ENCODE peak calls at places on chromosomes 13 and 19, in ten cellular contexts. One of them, this sample, is unnamed.

GRCh38 chr19:18733196-18733647 is 49.7 kb downstream of the CRTC1 start:
- DNase-seq in stomach: peak
- DNase-seq in thyroid gland: peak
- DNase-seq in ovary: peak
- DNase-seq in lower leg skin: no peak
- DNase-seq in uterus: peak
- DNase-seq in IMR-90: peak
- DNase-seq in adrenal gland: no peak
- DNase-seq in GM12878: no peak
- DNase-seq in A549: no peak
- DNase-seq in this sample: no peak

GRCh38 chr19:35459414-35460082 is 11.5 kb downstream of the FFAR2 start:
- DNase-seq in stomach: peak
- DNase-seq in thyroid gland: peak
- DNase-seq in ovary: peak
- DNase-seq in lower leg skin: no peak
- DNase-seq in uterus: peak
- DNase-seq in IMR-90: no peak
- DNase-seq in adrenal gland: peak
- DNase-seq in GM12878: no peak
- DNase-seq in A549: no peak
- DNase-seq in this sample: peak

GRCh38 chr19:58091251-58091995 is 6.6 kb downstream of the ZSCAN18 start:
- DNase-seq in stomach: no peak
- DNase-seq in thyroid gland: no peak
- DNase-seq in ovary: no peak
- DNase-seq in lower leg skin: no peak
- DNase-seq in uterus: no peak
- DNase-seq in IMR-90: no peak
- DNase-seq in adrenal gland: no peak
- DNase-seq in GM12878: no peak
- DNase-seq in A549: no peak
- DNase-seq in this sample: no peak

GRCh38 chr13:85638265-85638664 is 161.0 kb downstream of the SLITRK6 start:
- DNase-seq in stomach: no peak
- DNase-seq in thyroid gland: no peak
- DNase-seq in ovary: no peak
- DNase-seq in lower leg skin: peak
- DNase-seq in uterus: no peak
- DNase-seq in IMR-90: no peak
- DNase-seq in adrenal gland: no peak
- DNase-seq in GM12878: no peak
- DNase-seq in A549: no peak
- DNase-seq in this sample: no peak

GRCh38 chr13:52737451-52737850 is 2.2 kb downstream of the CNMD start:
- DNase-seq in stomach: no peak
- DNase-seq in thyroid gland: no peak
- DNase-seq in ovary: no peak
- DNase-seq in lower leg skin: no peak
- DNase-seq in uterus: no peak
- DNase-seq in IMR-90: no peak
- DNase-seq in adrenal gland: no peak
- DNase-seq in GM12878: no peak
- DNase-seq in A549: no peak
- DNase-seq in this sample: no peak

GRCh38 chr13:98222081-98222554 is 45.0 kb upstream of the RNF113B start:
- DNase-seq in stomach: peak
- DNase-seq in thyroid gland: no peak
- DNase-seq in ovary: no peak
- DNase-seq in lower leg skin: no peak
- DNase-seq in uterus: no peak
- DNase-seq in IMR-90: peak
- DNase-seq in adrenal gland: no peak
- DNase-seq in GM12878: no peak
- DNase-seq in A549: no peak
- DNase-seq in this sample: no peak

GRCh38 chr19:11191273-11191755 is 6.0 kb downstream of the KANK2 start:
- DNase-seq in stomach: peak
- DNase-seq in thyroid gland: peak
- DNase-seq in ovary: peak
- DNase-seq in lower leg skin: peak
- DNase-seq in uterus: peak
- DNase-seq in IMR-90: peak
- DNase-seq in adrenal gland: peak
- DNase-seq in GM12878: no peak
- DNase-seq in A549: peak
- DNase-seq in this sample: no peak

GRCh38 chr13:98195054-98195791 is 18.2 kb upstream of the RNF113B start:
- DNase-seq in stomach: peak
- DNase-seq in thyroid gland: no peak
- DNase-seq in ovary: no peak
- DNase-seq in lower leg skin: peak
- DNase-seq in uterus: no peak
- DNase-seq in IMR-90: no peak
- DNase-seq in adrenal gland: no peak
- DNase-seq in GM12878: no peak
- DNase-seq in A549: no peak
- DNase-seq in this sample: peak

GRCh38 chr13:48178126-48178525 is 54.9 kb upstream of the ITM2B start:
- DNase-seq in stomach: no peak
- DNase-seq in thyroid gland: no peak
- DNase-seq in ovary: no peak
- DNase-seq in lower leg skin: no peak
- DNase-seq in uterus: no peak
- DNase-seq in IMR-90: no peak
- DNase-seq in adrenal gland: no peak
- DNase-seq in GM12878: no peak
- DNase-seq in A549: no peak
- DNase-seq in this sample: no peak

GRCh38 chr19:58518261-58519086 is 1.1 kb downstream of the ZBTB45 start:
- DNase-seq in stomach: no peak
- DNase-seq in thyroid gland: no peak
- DNase-seq in ovary: peak
- DNase-seq in lower leg skin: no peak
- DNase-seq in uterus: no peak
- DNase-seq in IMR-90: no peak
- DNase-seq in adrenal gland: no peak
- DNase-seq in GM12878: no peak
- DNase-seq in A549: no peak
- DNase-seq in this sample: no peak

GRCh38 chr19:42635233-42635539 is 40.5 kb upstream of the CEACAM8 start:
- DNase-seq in stomach: no peak
- DNase-seq in thyroid gland: no peak
- DNase-seq in ovary: no peak
- DNase-seq in lower leg skin: no peak
- DNase-seq in uterus: no peak
- DNase-seq in IMR-90: no peak
- DNase-seq in adrenal gland: no peak
- DNase-seq in GM12878: no peak
- DNase-seq in A549: no peak
- DNase-seq in this sample: no peak
- TF ChIP-seq CTCF in stomach: no peak
- TF ChIP-seq CTCF in thyroid gland: no peak
- TF ChIP-seq CTCF in ovary: no peak
- TF ChIP-seq CTCF in lower leg skin: no peak
- TF ChIP-seq CTCF in uterus: no peak
- TF ChIP-seq CTCF in IMR-90: no peak
- TF ChIP-seq CTCF in adrenal gland: no peak
- TF ChIP-seq CTCF in GM12878: no peak
- TF ChIP-seq CTCF in A549: no peak
- TF ChIP-seq CTCF in this sample: no peak

GRCh38 chr19:5696196-5697021 is 6.3 kb downstream of the RPL36 start:
- DNase-seq in stomach: no peak
- DNase-seq in thyroid gland: no peak
- DNase-seq in ovary: no peak
- DNase-seq in lower leg skin: peak
- DNase-seq in uterus: no peak
- DNase-seq in IMR-90: no peak
- DNase-seq in adrenal gland: no peak
- DNase-seq in GM12878: no peak
- DNase-seq in A549: no peak
- DNase-seq in this sample: no peak
- TF ChIP-seq POLR2A in stomach: no peak
- TF ChIP-seq POLR2A in thyroid gland: no peak
- TF ChIP-seq POLR2A in ovary: no peak
- TF ChIP-seq POLR2A in lower leg skin: no peak
- TF ChIP-seq POLR2A in uterus: no peak
- TF ChIP-seq POLR2A in IMR-90: no peak
- TF ChIP-seq POLR2A in adrenal gland: no peak
- TF ChIP-seq POLR2A in GM12878: peak
- TF ChIP-seq POLR2A in A549: no peak
- TF ChIP-seq POLR2A in this sample: no peak

GRCh38 chr13:26600345-26600761 is 42.9 kb downstream of the WASF3 start:
- DNase-seq in stomach: no peak
- DNase-seq in thyroid gland: no peak
- DNase-seq in ovary: no peak
- DNase-seq in lower leg skin: no peak
- DNase-seq in uterus: peak
- DNase-seq in IMR-90: peak
- DNase-seq in adrenal gland: no peak
- DNase-seq in GM12878: no peak
- DNase-seq in A549: no peak
- DNase-seq in this sample: no peak

GRCh38 chr13:26596458-26596857 is 39.0 kb downstream of the WASF3 start:
- DNase-seq in stomach: no peak
- DNase-seq in thyroid gland: no peak
- DNase-seq in ovary: no peak
- DNase-seq in lower leg skin: no peak
- DNase-seq in uterus: no peak
- DNase-seq in IMR-90: no peak
- DNase-seq in adrenal gland: no peak
- DNase-seq in GM12878: no peak
- DNase-seq in A549: no peak
- DNase-seq in this sample: no peak

GRCh38 chr13:26599885-26600284 is 42.4 kb downstream of the WASF3 start:
- DNase-seq in stomach: no peak
- DNase-seq in thyroid gland: no peak
- DNase-seq in ovary: no peak
- DNase-seq in lower leg skin: no peak
- DNase-seq in uterus: no peak
- DNase-seq in IMR-90: no peak
- DNase-seq in adrenal gland: no peak
- DNase-seq in GM12878: no peak
- DNase-seq in A549: no peak
- DNase-seq in this sample: no peak

GRCh38 chr13:26601669-26602068 is 44.2 kb downstream of the WASF3 start:
- DNase-seq in stomach: no peak
- DNase-seq in thyroid gland: no peak
- DNase-seq in ovary: no peak
- DNase-seq in lower leg skin: no peak
- DNase-seq in uterus: no peak
- DNase-seq in IMR-90: peak
- DNase-seq in adrenal gland: no peak
- DNase-seq in GM12878: peak
- DNase-seq in A549: no peak
- DNase-seq in this sample: no peak

DNA sequence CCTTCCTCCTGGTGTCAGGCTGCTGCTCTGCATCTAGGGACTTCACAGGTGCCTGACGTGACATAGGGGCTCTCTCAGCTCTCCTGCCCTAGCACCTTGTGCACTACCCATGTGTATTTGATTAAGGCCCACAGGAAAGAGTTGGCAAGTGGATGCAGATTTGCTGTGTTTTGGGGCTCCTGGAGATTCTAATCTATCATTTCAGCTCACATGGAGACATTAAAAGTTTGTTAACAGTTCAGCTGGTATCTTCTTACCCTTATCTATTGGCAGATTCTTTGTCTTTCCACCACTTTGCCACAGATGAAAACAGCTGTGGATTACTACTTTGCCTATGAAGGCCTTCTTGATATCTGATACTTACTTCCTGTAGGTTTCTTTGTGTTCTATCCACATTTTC is 41.9 kb downstream of the WASF3 start:
- DNase-seq in stomach: no peak
- DNase-seq in thyroid gland: no peak
- DNase-seq in ovary: no peak
- DNase-seq in lower leg skin: no peak
- DNase-seq in uterus: no peak
- DNase-seq in IMR-90: no peak
- DNase-seq in adrenal gland: no peak
- DNase-seq in GM12878: no peak
- DNase-seq in A549: no peak
- DNase-seq in this sample: no peak
- TF ChIP-seq CTCF in stomach: no peak
- TF ChIP-seq CTCF in thyroid gland: no peak
- TF ChIP-seq CTCF in ovary: no peak
- TF ChIP-seq CTCF in lower leg skin: no peak
- TF ChIP-seq CTCF in uterus: no peak
- TF ChIP-seq CTCF in IMR-90: no peak
- TF ChIP-seq CTCF in adrenal gland: no peak
- TF ChIP-seq CTCF in GM12878: no peak
- TF ChIP-seq CTCF in A549: no peak
- TF ChIP-seq CTCF in this sample: no peak

GRCh38 chr19:45005787-45006186 is 4.5 kb downstream of the RELB start:
- DNase-seq in stomach: peak
- DNase-seq in thyroid gland: no peak
- DNase-seq in ovary: no peak
- DNase-seq in lower leg skin: no peak
- DNase-seq in uterus: no peak
- DNase-seq in IMR-90: no peak
- DNase-seq in adrenal gland: no peak
- DNase-seq in GM12878: no peak
- DNase-seq in A549: no peak
- DNase-seq in this sample: no peak
- TF ChIP-seq POLR2A in stomach: no peak
- TF ChIP-seq POLR2A in thyroid gland: no peak
- TF ChIP-seq POLR2A in ovary: no peak
- TF ChIP-seq POLR2A in lower leg skin: no peak
- TF ChIP-seq POLR2A in uterus: no peak
- TF ChIP-seq POLR2A in IMR-90: no peak
- TF ChIP-seq POLR2A in adrenal gland: no peak
- TF ChIP-seq POLR2A in GM12878: no peak
- TF ChIP-seq POLR2A in A549: no peak
- TF ChIP-seq POLR2A in this sample: no peak

DNA sequence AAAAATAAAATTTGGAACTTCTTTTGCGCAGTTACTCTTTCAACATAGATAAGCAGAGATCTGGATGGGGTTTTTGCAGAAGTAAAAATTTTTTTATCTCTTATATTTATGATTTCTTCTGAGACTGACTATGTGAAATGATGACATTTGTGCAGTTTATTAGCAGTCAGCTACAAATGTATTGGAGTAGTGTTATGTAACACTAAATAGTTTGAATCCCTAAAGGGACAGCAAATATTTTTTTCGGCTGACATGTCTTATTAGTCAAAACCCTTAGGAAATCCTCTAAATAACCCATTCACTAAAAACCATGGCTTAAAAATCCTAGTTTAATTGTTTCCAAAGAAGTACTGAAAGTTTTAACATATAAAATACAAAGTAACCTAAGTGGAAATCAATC is 48.0 kb upstream of the EDNRB start:
- DNase-seq in stomach: no peak
- DNase-seq in thyroid gland: no peak
- DNase-seq in ovary: no peak
- DNase-seq in lower leg skin: no peak
- DNase-seq in uterus: no peak
- DNase-seq in IMR-90: no peak
- DNase-seq in adrenal gland: no peak
- DNase-seq in GM12878: no peak
- DNase-seq in A549: no peak
- DNase-seq in this sample: no peak
- TF ChIP-seq CTCF in stomach: no peak
- TF ChIP-seq CTCF in thyroid gland: no peak
- TF ChIP-seq CTCF in ovary: no peak
- TF ChIP-seq CTCF in lower leg skin: no peak
- TF ChIP-seq CTCF in uterus: no peak
- TF ChIP-seq CTCF in IMR-90: no peak
- TF ChIP-seq CTCF in adrenal gland: no peak
- TF ChIP-seq CTCF in GM12878: no peak
- TF ChIP-seq CTCF in A549: no peak
- TF ChIP-seq CTCF in this sample: no peak

GRCh38 chr19:5039642-5040543 is 71.0 kb downstream of the KDM4B start:
- DNase-seq in stomach: no peak
- DNase-seq in thyroid gland: no peak
- DNase-seq in ovary: peak
- DNase-seq in lower leg skin: no peak
- DNase-seq in uterus: no peak
- DNase-seq in IMR-90: no peak
- DNase-seq in adrenal gland: no peak
- DNase-seq in GM12878: no peak
- DNase-seq in A549: no peak
- DNase-seq in this sample: no peak
- TF ChIP-seq POLR2A in stomach: no peak
- TF ChIP-seq POLR2A in thyroid gland: no peak
- TF ChIP-seq POLR2A in ovary: no peak
- TF ChIP-seq POLR2A in lower leg skin: no peak
- TF ChIP-seq POLR2A in uterus: no peak
- TF ChIP-seq POLR2A in IMR-90: no peak
- TF ChIP-seq POLR2A in adrenal gland: no peak
- TF ChIP-seq POLR2A in GM12878: no peak
- TF ChIP-seq POLR2A in A549: no peak
- TF ChIP-seq POLR2A in this sample: no peak

This sample was measured in right lobe of liver.